ENCODE peak calls at places on chromosomes 13 and 19, in six cellular contexts. U is fibroblast of the aortic adventitia; S is choroid plexus epithelial cell; Q is A549; O is iPS DF 19.7; G is stimulated activated naive CD4-positive, alpha-beta T cell. X is an unnamed sample.
A peak's percentile ranks its signal among the peaks of the same experiment; 100 is the strongest.

GRCh38 chr13:80297503-80297902 is 43.4 kb downstream of the SPRY2 start:
- DNase-seq in U (no peak), S (no peak), Q (no peak), O (no peak), G (no peak), X (no peak)

GRCh38 chr19:39265321-39265916 is 2.8 kb upstream of the IFNL2 start:
- DNase-seq in U (no peak), S (no peak), Q (peak; percentile 39), O (no peak), G (no peak), X (no peak)

GRCh38 chr13:38338089-38338488 is 11.6 kb upstream of the UFM1 start:
- DNase-seq in U (no peak), S (no peak), Q (no peak), O (no peak), G (no peak), X (no peak)

GRCh38 chr19:38049105-38049649 is 142.2 kb downstream of the SIPA1L3 start:
- DNase-seq in U (no peak), S (peak; percentile 54), Q (no peak), O (no peak), G (peak; percentile 82), X (no peak)

GRCh38 chr13:97521726-97522125 is 87.8 kb downstream of the RAP2A start:
- DNase-seq in U (no peak), S (no peak), Q (no peak), O (no peak), G (no peak), X (no peak)

GRCh38 chr13:34017231-34017630 is 199.3 kb downstream of the RFC3 start:
- DNase-seq in U (no peak), S (no peak), Q (no peak), O (no peak), G (no peak), X (no peak)

GRCh38 chr13:113448885-113449692 is 4.2 kb downstream of the ADPRHL1 start:
- DNase-seq in U (peak; percentile 79), S (no peak), Q (peak; percentile 96), O (no peak), G (peak; percentile 16), X (no peak)

GRCh38 chr13:109608032-109608431 is 178.4 kb downstream of the IRS2 start:
- DNase-seq in U (no peak), S (no peak), Q (no peak), O (no peak), G (no peak), X (no peak)

GRCh38 chr19:6587093-6587820 is 3.7 kb downstream of the CD70 start:
- DNase-seq in U (peak; percentile 51), S (no peak), Q (no peak), O (peak; percentile 84), G (no peak), X (no peak)

GRCh38 chr13:48993150-48993549 is 17.4 kb downstream of the FNDC3A start:
- DNase-seq in U (no peak), S (no peak), Q (no peak), O (no peak), G (no peak), X (no peak)

GRCh38 chr13:114146629-114147028 is 14.2 kb upstream of the RASA3 start:
- DNase-seq in U (no peak), S (peak; percentile 26), Q (no peak), O (no peak), G (no peak), X (no peak)

GRCh38 chr13:110651726-110652230 is 36.4 kb downstream of the NAXD start:
- DNase-seq in U (no peak), S (no peak), Q (no peak), O (no peak), G (no peak), X (no peak)